ENCODE peak calls at places on chromosomes 2 and 18, in seven cellular contexts. P is CD8-positive, alpha-beta memory T cell; E is stimulated activated CD4-positive, alpha-beta T cell treated with anti-CD3 and anti-CD28 coated beads, Interleukin-12 subunit alpha, Interleukin-12 subunit beta, amount 100 ng/mL, for 4 hours; U is progenitor cell of endocrine pancreas; M is G401; N is cardiac septum; K is NCI-H2029. I is an unnamed sample.
A peak's percentile ranks its signal among the peaks of the same experiment; 100 is the strongest.

GRCh38 chr18:36132756-36133155 is 3.1 kb downstream of the ELP2 start:
- DNase-seq in P (no peak), E (no peak), U (no peak), M (no peak), N (no peak), K (no peak), I (no peak)

GRCh38 chr2:2798337-2798736 is 467.3 kb upstream of the MYT1L start:
- DNase-seq in P (no peak), E (no peak), U (no peak), M (no peak), N (no peak), K (no peak), I (no peak)

GRCh38 chr18:45254683-45255082 is 360.6 kb upstream of the SLC14A2 start:
- DNase-seq in P (no peak), E (no peak), U (no peak), M (no peak), N (no peak), K (no peak), I (no peak)

GRCh38 chr2:24050041-24050655 is 607 bp downstream of the FKBP1B start:
- DNase-seq in P (no peak), E (peak; percentile 15), U (peak; percentile 28), M (peak; percentile 61), N (peak; percentile 76), K (no peak), I (peak; percentile 3)

GRCh38 chr2:108612153-108612513 is 77.9 kb downstream of the LIMS1 start:
- DNase-seq in P (peak; percentile 70), E (no peak), U (no peak), M (no peak), N (no peak), K (no peak), I (no peak)

GRCh38 chr2:27010139-27010538 is 22.6 kb upstream of the TMEM214 start:
- DNase-seq in P (no peak), E (no peak), U (no peak), M (no peak), N (no peak), K (no peak), I (no peak)

GRCh38 chr2:233075141-233075965 is 15.2 kb downstream of the INPP5D start:
- DNase-seq in P (no peak), E (no peak), U (no peak), M (no peak), N (no peak), K (no peak), I (no peak)

GRCh38 chr2:241269707-241270520 is 45.6 kb downstream of the HDLBP start:
- DNase-seq in P (no peak), E (no peak), U (no peak), M (no peak), N (no peak), K (no peak), I (no peak)

GRCh38 chr2:223896751-223897320 is 48.3 kb downstream of the WDFY1 start:
- DNase-seq in P (no peak), E (no peak), U (no peak), M (no peak), N (no peak), K (no peak), I (no peak)

GRCh38 chr2:195404650-195405049 is 252.4 kb upstream of the SLC39A10 start:
- DNase-seq in P (no peak), E (no peak), U (no peak), M (no peak), N (no peak), K (no peak), I (no peak)

GRCh38 chr18:53771664-53772063 is 452.8 kb downstream of the MBD2 start:
- DNase-seq in P (no peak), E (no peak), U (no peak), M (no peak), N (no peak), K (no peak), I (no peak)

GRCh38 chr2:218823456-218823855 is 8.1 kb downstream of the PRKAG3 start:
- DNase-seq in P (no peak), E (no peak), U (no peak), M (no peak), N (no peak), K (no peak), I (no peak)

GRCh38 chr2:56185101-56185581 is 1.4 kb downstream of the CCDC85A start:
- DNase-seq in P (no peak), E (no peak), U (no peak), M (peak; percentile 37), N (no peak), K (no peak), I (peak; percentile 75)

GRCh38 chr2:169091761-169092523 is 22.6 kb downstream of the DHRS9 start:
- DNase-seq in P (no peak), E (no peak), U (no peak), M (no peak), N (no peak), K (no peak), I (no peak)

GRCh38 chr2:171547720-171548119 is 25.4 kb downstream of the CYBRD1 start:
- DNase-seq in P (no peak), E (no peak), U (no peak), M (no peak), N (no peak), K (no peak), I (no peak)

GRCh38 chr2:600542-601386 is 76.4 kb downstream of the TMEM18 start:
- DNase-seq in P (no peak), E (no peak), U (no peak), M (no peak), N (peak; percentile 73), K (no peak), I (no peak)

GRCh38 chr2:173990970-173991819 is 26.0 kb upstream of the SP3 start:
- DNase-seq in P (no peak), E (no peak), U (no peak), M (no peak), N (peak; percentile 85), K (no peak), I (no peak)

GRCh38 chr2:111666160-111666559 is 217.8 kb downstream of the ANAPC1 start:
- DNase-seq in P (no peak), E (no peak), U (no peak), M (no peak), N (no peak), K (no peak), I (no peak)

I was measured in NCI-H526.